ENCODE peak calls at places on chromosomes 16 and 17, in six cellular contexts. J, M, O, A, K and Q are unnamed samples.
A peak's percentile ranks its signal among the peaks of the same experiment; 100 is the strongest.

GRCh38 chr16:68776821-68777485 is 39.9 kb downstream of the CDH1 start:
- DNase-seq in J (no peak), M (no peak), O (no peak), A (peak; percentile 26), K (peak; percentile 14), Q (no peak)

GRCh38 chr17:58432806-58433573 is 15.7 kb upstream of the RNF43 start:
- DNase-seq in J (no peak), M (no peak), O (no peak), A (no peak), K (no peak), Q (no peak)

GRCh38 chr17:36182176-36183000 is 6.0 kb upstream of the TBC1D3B start:
- DNase-seq in J (peak; percentile 85), M (no peak), O (no peak), A (no peak), K (no peak), Q (peak; percentile 87)

GRCh38 chr16:10752843-10753523 is 9.3 kb downstream of the NUBP1 start:
- DNase-seq in J (no peak), M (no peak), O (no peak), A (peak; percentile 31), K (no peak), Q (no peak)

GRCh38 chr17:41600318-41600717 is 12.2 kb downstream of the KRT16 start:
- DNase-seq in J (no peak), M (no peak), O (no peak), A (no peak), K (no peak), Q (no peak)

GRCh38 chr16:20385844-20386832 is 18.4 kb downstream of the PDILT start:
- DNase-seq in J (peak; percentile 89), M (peak; percentile 36), O (peak; percentile 64), A (peak; percentile 81), K (peak; percentile 31), Q (peak; percentile 81)

GRCh38 chr17:11816409-11816808 is 180.9 kb downstream of the ZNF18 start:
- DNase-seq in J (no peak), M (no peak), O (no peak), A (no peak), K (no peak), Q (no peak)

GRCh38 chr16:2455081-2455845 is 4.6 kb upstream of the TEDC2 start:
- DNase-seq in J (no peak), M (no peak), O (no peak), A (no peak), K (no peak), Q (no peak)

GRCh38 chr17:83024205-83024971 is 55.0 kb upstream of the METRNL start:
- DNase-seq in J (no peak), M (no peak), O (no peak), A (no peak), K (no peak), Q (peak; percentile 29)

GRCh38 chr16:11682655-11683096 is 14.4 kb downstream of the SNN start:
- DNase-seq in J (no peak), M (peak; percentile 99), O (no peak), A (peak; percentile 32), K (peak; percentile 97), Q (no peak)

GRCh38 chr16:48479955-48480354 is 94.7 kb upstream of the SIAH1 start:
- DNase-seq in J (no peak), M (peak; percentile 55), O (no peak), A (peak; percentile 96), K (peak; percentile 80), Q (no peak)

GRCh38 chr16:29972500-29972899 is 1.2 kb upstream of the TAOK2 start:
- DNase-seq in J (no peak), M (no peak), O (no peak), A (no peak), K (no peak), Q (no peak)

GRCh38 chr17:1872976-1873375 is 43.2 kb downstream of the RPA1 start:
- DNase-seq in J (no peak), M (no peak), O (no peak), A (no peak), K (no peak), Q (no peak)

GRCh38 chr16:49605536-49606241 is 232.1 kb downstream of the C16orf78 start:
- DNase-seq in J (peak; percentile 37), M (no peak), O (no peak), A (no peak), K (no peak), Q (peak; percentile 7)

GRCh38 chr16:73125860-73126259 is 77.9 kb upstream of the ZFHX3 start:
- DNase-seq in J (no peak), M (peak; percentile 66), O (no peak), A (peak; percentile 23), K (peak; percentile 45), Q (no peak)

GRCh38 chr16:88686439-88687253 is at the start of gene SNAI3:
- DNase-seq in J (peak; percentile 98), M (peak; percentile 24), O (peak; percentile 85), A (peak; percentile 69), K (peak; percentile 65), Q (peak; percentile 92)

GRCh38 chr17:35293151-35293837 is 50.4 kb downstream of the SLFN5 start:
- DNase-seq in J (no peak), M (no peak), O (no peak), A (peak; percentile 90), K (no peak), Q (no peak)

GRCh38 chr16:79897444-79898146 is 297.1 kb upstream of the MAF start:
- DNase-seq in J (no peak), M (no peak), O (no peak), A (no peak), K (peak; percentile 89), Q (no peak)

GRCh38 chr16:30004424-30004776 is 6.4 kb downstream of the DOC2A start:
- DNase-seq in J (no peak), M (no peak), O (no peak), A (no peak), K (no peak), Q (no peak)

GRCh38 chr17:67050066-67050465 is 5.7 kb downstream of the CACNG1 start:
- DNase-seq in J (no peak), M (no peak), O (no peak), A (no peak), K (no peak), Q (no peak)

GRCh38 chr17:59377410-59377809 is 46.0 kb downstream of the YPEL2 start:
- DNase-seq in J (no peak), M (peak; percentile 49), O (no peak), A (no peak), K (no peak), Q (no peak)

GRCh38 chr17:18028684-18029540 is 10.1 kb downstream of the ATPAF2 start:
- DNase-seq in J (no peak), M (no peak), O (no peak), A (no peak), K (no peak), Q (no peak)

GRCh38 chr17:18916816-18917496 is 35.0 kb upstream of the SLC5A10 start:
- DNase-seq in J (no peak), M (peak; percentile 45), O (no peak), A (no peak), K (no peak), Q (no peak)

GRCh38 chr17:21296097-21297025 is 11.8 kb downstream of the MAP2K3 start:
- DNase-seq in J (no peak), M (peak; percentile 40), O (no peak), A (peak; percentile 75), K (no peak), Q (no peak)

GRCh38 chr16:5438591-5438990 is 341.0 kb upstream of the EEF2KMT start:
- DNase-seq in J (no peak), M (no peak), O (no peak), A (no peak), K (no peak), Q (no peak)
- H3K14ac ChIP-seq in J (no peak overlapping the region), M (no peak overlapping the region), O (no peak overlapping the region), A (no peak overlapping the region), K (no peak overlapping the region), Q (no peak overlapping the region)

DNA sequence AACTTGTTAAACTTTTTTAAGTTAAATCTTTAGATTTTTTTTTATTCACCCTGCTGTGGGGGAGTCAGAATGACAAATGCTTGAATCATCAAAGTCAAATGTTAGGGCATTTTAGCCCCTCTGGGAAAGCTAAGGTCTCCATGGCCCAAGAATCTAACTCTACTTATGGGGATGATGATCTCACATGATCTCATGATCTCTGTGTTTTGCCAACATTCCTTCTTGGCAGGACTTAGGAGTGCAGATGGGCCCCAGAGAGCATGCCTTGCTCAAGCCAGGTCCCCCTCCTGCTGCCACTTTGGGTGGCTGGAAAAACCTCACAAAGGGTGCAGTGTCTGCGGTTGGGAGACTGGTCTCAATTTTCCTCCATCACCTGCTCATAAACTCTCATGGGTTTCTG is 108.6 kb downstream of the PRKCB start:
- DNase-seq in J (no peak), M (no peak), O (no peak), A (no peak), K (no peak), Q (no peak)
- H3K14ac ChIP-seq in J (no peak overlapping the region), M (no peak overlapping the region), O (no peak overlapping the region), A (no peak overlapping the region), K (no peak overlapping the region), Q (no peak overlapping the region)

GRCh38 chr16:59410451-59410850 is 676.3 kb upstream of the GOT2 start:
- DNase-seq in J (no peak), M (no peak), O (no peak), A (no peak), K (no peak), Q (no peak)
- H3K14ac ChIP-seq in J (no peak overlapping the region), M (no peak overlapping the region), O (no peak overlapping the region), A (no peak overlapping the region), K (no peak overlapping the region), Q (no peak overlapping the region)

DNA sequence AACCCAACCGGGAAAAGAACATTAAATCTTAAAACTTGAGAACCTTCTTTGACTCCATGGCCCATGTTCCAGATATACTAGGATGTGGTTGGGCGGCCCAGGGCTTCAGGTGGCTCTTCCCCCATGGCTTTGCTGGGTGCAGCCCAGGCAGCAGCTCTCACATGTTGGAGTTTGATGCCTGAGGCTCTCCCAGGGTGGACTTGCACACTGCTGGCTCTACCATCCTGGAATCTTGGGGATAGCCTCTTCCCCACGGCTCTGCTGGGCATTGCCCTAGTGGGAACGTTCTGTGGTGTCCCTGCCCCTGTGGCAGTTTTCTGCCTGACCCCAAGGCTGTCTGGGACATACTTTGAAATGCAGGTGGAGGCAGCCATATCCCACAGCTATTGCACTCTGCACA is 70.6 kb downstream of the GOSR1 start:
- DNase-seq in J (no peak), M (no peak), O (no peak), A (no peak), K (no peak), Q (no peak)
- H3K14ac ChIP-seq in J (no peak overlapping the region), M (no peak overlapping the region), O (no peak overlapping the region), A (no peak overlapping the region), K (no peak overlapping the region), Q (no peak overlapping the region)

DNA sequence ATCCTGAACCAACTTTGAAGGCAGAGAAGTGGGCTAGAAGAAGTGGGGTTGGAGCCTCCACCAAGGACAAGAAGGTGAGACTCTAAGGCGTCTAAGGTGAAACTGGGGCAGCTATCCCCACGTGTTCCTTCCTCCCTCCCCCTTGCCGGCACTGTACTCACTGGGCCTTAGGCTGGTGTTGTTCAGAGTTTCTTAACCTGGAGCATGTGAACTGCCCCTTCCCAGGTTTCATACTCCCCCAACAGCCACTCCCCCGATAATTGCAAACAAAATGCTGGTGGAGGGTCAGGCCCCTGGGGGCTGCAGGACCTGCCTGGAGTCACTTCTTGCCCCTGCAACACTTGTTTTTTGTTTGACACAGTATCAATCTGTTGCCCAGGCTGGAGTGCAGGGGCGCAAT is 7.3 kb upstream of the SOCS3 start:
- DNase-seq in J (no peak), M (no peak), O (no peak), A (no peak), K (no peak), Q (no peak)
- H3K14ac ChIP-seq in J (no peak overlapping the region), M (no peak overlapping the region), O (no peak overlapping the region), A (peak overlapping the region; percentile 71), K (no peak overlapping the region), Q (peak overlapping the region; percentile 56)